ENCODE peak calls at places on chromosomes 3 and 15, in seven cellular contexts. I, P, B, H, X, G and M are unnamed samples.

GRCh38 chr3:194447161-194447560 is 39.6 kb downstream of the ATP13A3 start:
- DNase-seq in X (no peak), H (no peak), I (no peak), G (no peak), P (no peak), B (no peak), M (no peak)

GRCh38 chr3:8642001-8642400 is 2.6 kb downstream of the SSUH2 start:
- DNase-seq in B (no peak), I (no peak), P (no peak), G (no peak), X (no peak), H (no peak), M (no peak)

GRCh38 chr3:187286467-187287059 is 5.0 kb downstream of the MASP1 start:
- DNase-seq in B (peak; percentile 93), H (peak; percentile 43), G (peak; percentile 94), P (no peak), I (no peak), X (peak; percentile 68), M (peak; percentile 26)

GRCh38 chr3:177498037-177498857 is 301.0 kb upstream of the TBL1XR1 start:
- DNase-seq in H (no peak), B (peak; percentile 86), X (no peak), G (peak; percentile 52), I (no peak), P (no peak), M (peak; percentile 10)

GRCh38 chr15:93942140-93942808 is 289.1 kb upstream of the MCTP2 start:
- DNase-seq in P (no peak), X (no peak), I (no peak), G (no peak), B (no peak), H (no peak), M (no peak)

GRCh38 chr3:179512398-179512797 is 50.3 kb upstream of the ACTL6A start:
- DNase-seq in X (no peak), G (no peak), P (no peak), I (no peak), H (no peak), B (no peak), M (no peak)

GRCh38 chr3:106643684-106644161 is 733.5 kb upstream of the CCDC54 start:
- DNase-seq in X (no peak), P (no peak), B (no peak), I (no peak), H (no peak), G (no peak), M (no peak)

GRCh38 chr3:150264560-150264959 is 143.5 kb upstream of the TSC22D2 start:
- DNase-seq in G (no peak), P (no peak), X (no peak), H (no peak), B (no peak), I (no peak), M (no peak)

GRCh38 chr3:9448643-9449042 is 51.2 kb downstream of the SETD5 start:
- DNase-seq in B (no peak), G (peak; percentile 54), P (no peak), X (no peak), H (no peak), I (no peak), M (no peak)

GRCh38 chr15:41791970-41792637 is 17.8 kb downstream of the MAPKBP1 start:
- DNase-seq in G (no peak), H (no peak), I (no peak), B (no peak), X (no peak), P (no peak), M (no peak)

GRCh38 chr3:12897537-12898289 is 56.3 kb upstream of the RPL32 start:
- DNase-seq in P (no peak), H (no peak), X (no peak), B (peak; percentile 55), I (no peak), G (no peak), M (peak; percentile 46)

GRCh38 chr3:10489746-10490483 is 15.5 kb downstream of the ATP2B2 start:
- DNase-seq in P (no peak), B (no peak), G (no peak), H (no peak), X (no peak), I (no peak), M (no peak)

GRCh38 chr3:43871627-43872245 is 181.0 kb downstream of the ABHD5 start:
- DNase-seq in B (no peak), H (no peak), I (no peak), G (no peak), X (no peak), P (no peak), M (no peak)

GRCh38 chr15:80455668-80456442 is 51.7 kb downstream of the ARNT2 start:
- DNase-seq in I (peak; percentile 35), B (peak; percentile 98), H (peak; percentile 64), G (peak; percentile 97), X (peak; percentile 93), P (peak; percentile 56), M (peak; percentile 73)

GRCh38 chr15:66886241-66886675 is 179.1 kb upstream of the SMAD3 start:
- DNase-seq in B (no peak), X (no peak), G (no peak), I (no peak), H (no peak), P (no peak), M (no peak)

GRCh38 chr15:94526071-94526689 is 294.8 kb downstream of the MCTP2 start:
- DNase-seq in B (no peak), G (no peak), X (no peak), H (no peak), P (no peak), I (no peak), M (peak; percentile 24)

GRCh38 chr15:43204016-43204901 is 16.6 kb downstream of the EPB42 start:
- DNase-seq in G (peak; percentile 75), X (peak; percentile 37), P (peak; percentile 62), H (no peak), B (peak; percentile 78), I (peak; percentile 62), M (peak; percentile 56)

GRCh38 chr3:43902415-43902814 is 211.7 kb downstream of the ABHD5 start:
- DNase-seq in H (no peak), P (no peak), I (no peak), X (no peak), G (no peak), B (no peak), M (no peak)

GRCh38 chr3:66463734-66464511 is 36.9 kb downstream of the LRIG1 start:
- DNase-seq in G (no peak), B (no peak), P (no peak), X (no peak), I (no peak), H (no peak), M (no peak)

DNA sequence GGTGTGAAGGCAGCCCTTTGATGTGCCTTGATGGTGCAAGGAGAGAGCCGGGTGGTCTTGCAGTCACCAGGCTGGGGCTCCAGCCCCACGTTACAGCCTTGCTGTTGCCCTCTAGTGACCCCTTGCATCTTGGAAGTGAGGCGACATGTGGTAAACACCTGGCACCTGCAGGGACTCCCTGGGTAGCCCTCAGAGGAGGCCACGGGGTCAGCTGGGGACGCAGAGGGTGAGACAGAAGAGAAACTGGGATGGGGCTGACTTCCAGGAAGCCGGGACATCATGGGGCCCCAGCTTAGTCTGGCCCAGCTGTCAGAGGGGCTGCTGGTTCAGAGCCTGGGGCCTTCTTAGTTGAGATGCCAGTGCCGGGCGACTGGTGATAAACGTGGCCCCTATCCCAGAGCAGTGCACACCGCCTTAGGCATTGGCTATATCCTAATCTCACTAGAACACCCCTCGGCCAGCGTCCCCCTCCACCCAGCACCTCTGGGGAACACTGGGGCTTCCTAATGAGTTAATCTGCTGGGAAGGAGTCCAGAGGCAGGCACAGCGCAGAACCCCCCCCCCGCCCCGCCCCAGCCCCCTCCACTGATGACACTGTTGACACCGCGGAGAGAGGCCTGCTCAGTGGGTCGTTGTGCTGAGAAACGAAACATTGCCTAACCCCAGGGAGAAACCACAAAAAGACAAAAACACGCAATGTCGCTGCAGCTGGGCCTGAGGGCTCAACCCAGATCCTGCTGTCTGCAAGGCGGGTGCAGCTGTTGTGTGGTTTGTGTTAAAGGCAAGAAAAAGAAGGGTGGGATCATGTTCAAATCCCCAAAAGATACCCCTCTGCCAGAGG is 60.5 kb upstream of the KLF13 start:
- DNase-seq in G (no peak), H (peak; percentile 12), B (peak; percentile 54), X (no peak), I (peak; percentile 89), P (no peak), M (peak; percentile 98)
- TF ChIP-seq CTCF in G (no peak), H (no peak), B (no peak), X (no peak), I (no peak), P (no peak), M (no peak)

GRCh38 chr15:52567886-52568568 is 803 bp downstream of the ARPP19 start:
- DNase-seq in P (peak; percentile 14), X (no peak), H (peak; percentile 30), G (peak; percentile 24), I (peak; percentile 17), B (peak; percentile 48), M (no peak)

GRCh38 chr15:52563499-52564060 is 5.2 kb downstream of the ARPP19 start:
- DNase-seq in I (no peak), B (no peak), G (no peak), H (no peak), P (no peak), X (no peak), M (no peak)

GRCh38 chr15:52566889-52567288 is 1.9 kb downstream of the ARPP19 start:
- DNase-seq in B (no peak), I (no peak), P (no peak), H (no peak), X (no peak), G (no peak), M (peak; percentile 25)

GRCh38 chr15:52569244-52569585 is 385 bp upstream of the ARPP19 start:
- DNase-seq in H (no peak), I (no peak), B (no peak), G (no peak), X (no peak), P (no peak), M (no peak)

DNA sequence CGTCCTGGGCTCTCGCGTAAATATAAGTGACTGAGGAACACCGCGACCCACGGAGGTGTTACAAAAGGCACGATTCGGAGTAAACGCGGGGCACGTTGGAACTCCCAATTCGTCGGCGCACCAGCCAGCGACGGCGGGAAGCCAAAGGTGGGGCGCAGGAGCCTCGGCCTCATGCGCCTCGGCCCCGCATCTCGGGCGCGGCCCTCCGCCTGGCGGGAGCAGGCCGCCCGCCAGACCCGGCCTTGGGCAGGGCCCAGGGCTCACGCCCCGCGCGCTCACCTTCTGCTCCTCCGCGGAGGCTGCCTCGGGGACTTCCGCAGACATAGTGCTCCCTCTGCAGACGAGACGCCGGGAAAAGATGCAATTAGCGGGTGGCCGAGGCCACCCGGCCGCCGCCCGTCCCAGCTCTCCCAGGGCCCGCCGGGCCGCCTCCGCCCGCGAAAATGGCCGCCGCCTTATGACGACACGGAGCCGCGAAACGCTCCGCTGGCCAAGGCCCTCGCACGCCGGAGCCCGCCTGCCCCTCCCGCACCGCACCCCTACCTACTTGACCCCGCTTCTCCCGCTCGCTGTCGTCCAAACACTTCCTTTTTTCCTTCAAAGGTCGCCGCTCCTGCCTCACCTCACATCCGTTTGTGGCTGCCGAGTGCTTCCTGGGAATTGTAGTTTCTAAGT is at the start of gene ARPP19:
- DNase-seq in P (peak; percentile 94), G (peak; percentile 86), I (peak; percentile 96), H (peak; percentile 88), B (peak; percentile 89), X (peak; percentile 49), M (peak; percentile 96)
- TF ChIP-seq CTCF in P (peak; percentile 8), G (peak; percentile 22), I (no peak), H (no peak), B (no peak), X (no peak), M (no peak)

GRCh38 chr3:49120438-49121135 is at the start of gene USP19:
- DNase-seq in G (peak; percentile 90), P (peak; percentile 87), H (peak; percentile 96), I (peak; percentile 93), X (peak; percentile 80), B (peak; percentile 93), M (peak; percentile 95)
- TF ChIP-seq CTCF in G (no peak), P (no peak), H (no peak), I (no peak), X (no peak), B (no peak), M (no peak)

GRCh38 chr15:81809543-81809942 is 236.3 kb downstream of the MEX3B start:
- DNase-seq in X (no peak), H (no peak), I (peak; percentile 54), G (peak; percentile 8), B (peak; percentile 19), P (peak; percentile 65), M (peak; percentile 70)
- TF ChIP-seq CTCF in X (no peak), H (no peak), I (peak; percentile 65), G (no peak), B (peak; percentile 38), P (peak; percentile 74), M (peak; percentile 48)